ENCODE peak calls at places on chromosomes 16 and 17, in ten cellular contexts. D, U, C, W, Y, A, J, T, P and H are unnamed samples.

GRCh38 chr16:10040136-10041080 is 141.8 kb downstream of the GRIN2A start:
- DNase-seq in D (no peak), U (no peak), C (no peak), W (no peak), Y (no peak), A (no peak), J (no peak), T (no peak), P (no peak), H (no peak)

GRCh38 chr17:81025756-81026155 is 9.2 kb upstream of the BAIAP2 start:
- DNase-seq in D (no peak), U (no peak), C (no peak), W (no peak), Y (no peak), A (peak), J (no peak), T (no peak), P (no peak), H (no peak)

GRCh38 chr16:81478876-81479496 is 34.4 kb downstream of the CMIP start:
- DNase-seq in D (no peak), U (peak), C (no peak), W (no peak), Y (no peak), A (no peak), J (no peak), T (peak), P (peak), H (no peak)

GRCh38 chr16:3311496-3311895 is 6.2 kb downstream of the ZNF75A start:
- DNase-seq in D (no peak), U (no peak), C (no peak), W (no peak), Y (no peak), A (no peak), J (no peak), T (no peak), P (no peak), H (no peak)

GRCh38 chr17:79065105-79065670 is 9.4 kb upstream of the ENGASE start:
- DNase-seq in D (no peak), U (peak), C (peak), W (peak), Y (peak), A (peak), J (peak), T (peak), P (peak), H (no peak)

GRCh38 chr16:56356276-56357241 is 68.8 kb downstream of the AMFR start:
- DNase-seq in D (peak), U (peak), C (peak), W (peak), Y (peak), A (peak), J (peak), T (peak), P (peak), H (peak)

GRCh38 chr16:86848821-86849220 is 270.5 kb downstream of the FOXL1 start:
- DNase-seq in D (no peak), U (no peak), C (no peak), W (no peak), Y (no peak), A (peak), J (no peak), T (no peak), P (no peak), H (no peak)

GRCh38 chr16:85239239-85239638 is 127.0 kb upstream of the CIBAR2 start:
- DNase-seq in D (no peak), U (no peak), C (no peak), W (no peak), Y (no peak), A (no peak), J (no peak), T (no peak), P (no peak), H (no peak)

GRCh38 chr16:66588981-66589713 is 9.9 kb downstream of the CMTM2 start:
- DNase-seq in D (no peak), U (peak), C (peak), W (peak), Y (peak), A (peak), J (no peak), T (peak), P (peak), H (no peak)

GRCh38 chr16:57720142-57720575 is 15.4 kb upstream of the KATNB1 start:
- DNase-seq in D (peak), U (peak), C (peak), W (no peak), Y (peak), A (peak), J (peak), T (peak), P (peak), H (no peak)

GRCh38 chr17:75194879-75195278 is 10.6 kb upstream of the NUP85 start:
- DNase-seq in D (peak), U (no peak), C (no peak), W (no peak), Y (peak), A (no peak), J (no peak), T (no peak), P (no peak), H (no peak)

GRCh38 chr17:34436607-34437006 is 73.6 kb upstream of the CCL1 start:
- DNase-seq in D (no peak), U (no peak), C (no peak), W (no peak), Y (no peak), A (no peak), J (no peak), T (no peak), P (no peak), H (no peak)

GRCh38 chr17:50169121-50169764 is 3.4 kb downstream of the SGCA start:
- DNase-seq in D (peak), U (peak), C (peak), W (peak), Y (peak), A (peak), J (peak), T (peak), P (peak), H (peak)

GRCh38 chr17:2075336-2076056 is 20.6 kb downstream of the HIC1 start:
- DNase-seq in D (no peak), U (no peak), C (no peak), W (no peak), Y (no peak), A (peak), J (no peak), T (no peak), P (no peak), H (no peak)

GRCh38 chr17:29577778-29578211 is 9.3 kb downstream of the TP53I13 start:
- DNase-seq in D (no peak), U (no peak), C (no peak), W (no peak), Y (no peak), A (no peak), J (no peak), T (no peak), P (no peak), H (no peak)

GRCh38 chr16:81376880-81377279 is 62.1 kb downstream of the GAN start:
- DNase-seq in D (no peak), U (no peak), C (no peak), W (peak), Y (no peak), A (peak), J (peak), T (no peak), P (no peak), H (no peak)

GRCh38 chr17:33014751-33015150 is 23.1 kb downstream of the SPACA3 start:
- DNase-seq in D (no peak), U (no peak), C (no peak), W (no peak), Y (no peak), A (no peak), J (no peak), T (no peak), P (no peak), H (no peak)

GRCh38 chr17:41396340-41396739 is 1.1 kb downstream of the KRT31 start:
- DNase-seq in D (no peak), U (no peak), C (no peak), W (no peak), Y (no peak), A (no peak), J (no peak), T (no peak), P (no peak), H (no peak)

GRCh38 chr16:63461248-63461841 is 1425.1 kb upstream of the CDH8 start:
- DNase-seq in D (peak), U (peak), C (no peak), W (no peak), Y (peak), A (peak), J (peak), T (peak), P (no peak), H (no peak)

GRCh38 chr17:40541060-40541872 is 24.0 kb downstream of the CCR7 start:
- DNase-seq in D (no peak), U (no peak), C (peak), W (peak), Y (no peak), A (no peak), J (no peak), T (no peak), P (no peak), H (no peak)

GRCh38 chr17:38453951-38454421 is 25.7 kb downstream of the ARHGAP23 start:
- DNase-seq in D (peak), U (no peak), C (no peak), W (no peak), Y (peak), A (peak), J (no peak), T (no peak), P (no peak), H (peak)

GRCh38 chr17:34616148-34616547 is 36.8 kb downstream of the TMEM132E start:
- DNase-seq in D (no peak), U (no peak), C (no peak), W (no peak), Y (no peak), A (no peak), J (no peak), T (no peak), P (no peak), H (peak)

GRCh38 chr16:49281843-49282642 is 405 bp upstream of the CBLN1 start:
- DNase-seq in D (peak), U (no peak), C (no peak), W (no peak), Y (no peak), A (peak), J (peak), T (peak), P (no peak), H (peak)

GRCh38 chr17:47733047-47733413 is at the start of gene TBX21:
- DNase-seq in D (no peak), U (peak), C (peak), W (peak), Y (no peak), A (peak), J (peak), T (peak), P (peak), H (no peak)

GRCh38 chr17:11144358-11145233 is 96.4 kb upstream of the SHISA6 start:
- DNase-seq in D (no peak), U (peak), C (no peak), W (no peak), Y (peak), A (peak), J (peak), T (no peak), P (peak), H (peak)

GRCh38 chr17:29682987-29683386 is 60.3 kb upstream of the CORO6 start:
- DNase-seq in D (no peak), U (no peak), C (no peak), W (no peak), Y (no peak), A (no peak), J (no peak), T (peak), P (no peak), H (no peak)

GRCh38 chr17:45160505-45161287 is 979 bp upstream of the HEXIM2 start:
- DNase-seq in D (peak), U (peak), C (peak), W (peak), Y (peak), A (peak), J (peak), T (peak), P (peak), H (peak)

GRCh38 chr17:41973457-41973856 is 6.9 kb downstream of the CNP start:
- DNase-seq in D (no peak), U (no peak), C (no peak), W (no peak), Y (no peak), A (no peak), J (no peak), T (no peak), P (no peak), H (no peak)

GRCh38 chr17:55343114-55343513 is 78.4 kb downstream of the HLF start:
- DNase-seq in D (no peak), U (no peak), C (no peak), W (no peak), Y (no peak), A (no peak), J (no peak), T (no peak), P (no peak), H (no peak)

GRCh38 chr16:9941245-9941644 is 241.0 kb downstream of the GRIN2A start:
- DNase-seq in D (no peak), U (no peak), C (no peak), W (no peak), Y (no peak), A (no peak), J (no peak), T (no peak), P (no peak), H (no peak)

GRCh38 chr16:80806957-80807356 is 2.6 kb upstream of the CDYL2 start:
- DNase-seq in D (peak), U (no peak), C (peak), W (peak), Y (peak), A (peak), J (peak), T (no peak), P (no peak), H (no peak)

GRCh38 chr16:23534868-23535860 is 22.0 kb downstream of the EARS2 start:
- DNase-seq in D (no peak), U (no peak), C (no peak), W (no peak), Y (no peak), A (no peak), J (no peak), T (no peak), P (no peak), H (no peak)

GRCh38 chr16:48635199-48635718 is 25.3 kb upstream of the N4BP1 start:
- DNase-seq in D (no peak), U (no peak), C (no peak), W (no peak), Y (no peak), A (no peak), J (no peak), T (no peak), P (no peak), H (no peak)